ENCODE peak calls at places on chromosomes 16 and 17, in five cellular contexts. One of them, this sample, is unnamed.

GRCh38 chr17:82619641-82620040 is 28.6 kb downstream of the WDR45B start:
- DNase-seq in omental fat pad: no peak
- DNase-seq in cardiac fibroblast: no peak
- DNase-seq in epithelial cell of esophagus: no peak
- DNase-seq in tibial artery: no peak
- DNase-seq in this sample: no peak

GRCh38 chr17:15123593-15124590 is 141.2 kb downstream of the PMP22 start:
- DNase-seq in omental fat pad: no peak
- DNase-seq in cardiac fibroblast: no peak
- DNase-seq in epithelial cell of esophagus: no peak
- DNase-seq in tibial artery: no peak
- DNase-seq in this sample: no peak

GRCh38 chr17:34517406-34517805 is 62.0 kb upstream of the TMEM132E start:
- DNase-seq in omental fat pad: no peak
- DNase-seq in cardiac fibroblast: no peak
- DNase-seq in epithelial cell of esophagus: no peak
- DNase-seq in tibial artery: no peak
- DNase-seq in this sample: no peak

GRCh38 chr17:75131278-75132017 is at the start of gene NT5C:
- DNase-seq in omental fat pad: peak
- DNase-seq in cardiac fibroblast: peak
- DNase-seq in epithelial cell of esophagus: peak
- DNase-seq in tibial artery: peak
- DNase-seq in this sample: peak

GRCh38 chr17:31130286-31131224 is 35.8 kb downstream of the NF1 start:
- DNase-seq in omental fat pad: no peak
- DNase-seq in cardiac fibroblast: no peak
- DNase-seq in epithelial cell of esophagus: no peak
- DNase-seq in tibial artery: no peak
- DNase-seq in this sample: no peak

GRCh38 chr17:61387511-61388305 is 11.9 kb upstream of the TBX2 start:
- DNase-seq in omental fat pad: no peak
- DNase-seq in cardiac fibroblast: no peak
- DNase-seq in epithelial cell of esophagus: no peak
- DNase-seq in tibial artery: no peak
- DNase-seq in this sample: no peak

GRCh38 chr17:4881761-4882555 is 17.4 kb upstream of the C17orf107 start:
- DNase-seq in omental fat pad: peak
- DNase-seq in cardiac fibroblast: peak
- DNase-seq in epithelial cell of esophagus: peak
- DNase-seq in tibial artery: no peak
- DNase-seq in this sample: no peak

GRCh38 chr17:49457564-49458535 is 37.2 kb upstream of the NGFR start:
- DNase-seq in omental fat pad: no peak
- DNase-seq in cardiac fibroblast: no peak
- DNase-seq in epithelial cell of esophagus: no peak
- DNase-seq in tibial artery: no peak
- DNase-seq in this sample: no peak

GRCh38 chr17:67035131-67036083 is 8.9 kb upstream of the CACNG1 start:
- DNase-seq in omental fat pad: no peak
- DNase-seq in cardiac fibroblast: no peak
- DNase-seq in epithelial cell of esophagus: no peak
- DNase-seq in tibial artery: no peak
- DNase-seq in this sample: no peak

GRCh38 chr17:70021726-70022125 is 53.3 kb upstream of the KCNJ16 start:
- DNase-seq in omental fat pad: no peak
- DNase-seq in cardiac fibroblast: no peak
- DNase-seq in epithelial cell of esophagus: peak
- DNase-seq in tibial artery: no peak
- DNase-seq in this sample: no peak

GRCh38 chr16:73176577-73177013 is 128.7 kb upstream of the ZFHX3 start:
- DNase-seq in omental fat pad: no peak
- DNase-seq in cardiac fibroblast: peak
- DNase-seq in epithelial cell of esophagus: peak
- DNase-seq in tibial artery: no peak
- DNase-seq in this sample: no peak

GRCh38 chr16:3952342-3953131 is 72.0 kb upstream of the CREBBP start:
- DNase-seq in omental fat pad: no peak
- DNase-seq in cardiac fibroblast: peak
- DNase-seq in epithelial cell of esophagus: peak
- DNase-seq in tibial artery: peak
- DNase-seq in this sample: no peak

GRCh38 chr16:84975522-84975921 is 35.8 kb downstream of the ZDHHC7 start:
- DNase-seq in omental fat pad: no peak
- DNase-seq in cardiac fibroblast: no peak
- DNase-seq in epithelial cell of esophagus: no peak
- DNase-seq in tibial artery: no peak
- DNase-seq in this sample: no peak

GRCh38 chr17:71180801-71181385 is 939.9 kb upstream of the SOX9 start:
- DNase-seq in omental fat pad: no peak
- DNase-seq in cardiac fibroblast: peak
- DNase-seq in epithelial cell of esophagus: peak
- DNase-seq in tibial artery: no peak
- DNase-seq in this sample: peak

GRCh38 chr16:82793550-82794244 is 166.9 kb downstream of the CDH13 start:
- DNase-seq in omental fat pad: no peak
- DNase-seq in cardiac fibroblast: no peak
- DNase-seq in epithelial cell of esophagus: no peak
- DNase-seq in tibial artery: no peak
- DNase-seq in this sample: no peak

GRCh38 chr16:85600078-85600477 is 13.0 kb upstream of the GSE1 start:
- DNase-seq in omental fat pad: no peak
- DNase-seq in cardiac fibroblast: no peak
- DNase-seq in epithelial cell of esophagus: no peak
- DNase-seq in tibial artery: no peak
- DNase-seq in this sample: no peak

GRCh38 chr17:74212913-74213791 is at the start of gene TTYH2:
- DNase-seq in omental fat pad: peak
- DNase-seq in cardiac fibroblast: peak
- DNase-seq in epithelial cell of esophagus: peak
- DNase-seq in tibial artery: peak
- DNase-seq in this sample: peak

GRCh38 chr17:46198233-46198632 is 5.0 kb upstream of the KANSL1 start:
- DNase-seq in omental fat pad: no peak
- DNase-seq in cardiac fibroblast: no peak
- DNase-seq in epithelial cell of esophagus: no peak
- DNase-seq in tibial artery: no peak
- DNase-seq in this sample: no peak

GRCh38 chr17:82021728-82022309 is 859 bp downstream of the CENPX start:
- DNase-seq in omental fat pad: no peak
- DNase-seq in cardiac fibroblast: no peak
- DNase-seq in epithelial cell of esophagus: no peak
- DNase-seq in tibial artery: no peak
- DNase-seq in this sample: no peak

DNA sequence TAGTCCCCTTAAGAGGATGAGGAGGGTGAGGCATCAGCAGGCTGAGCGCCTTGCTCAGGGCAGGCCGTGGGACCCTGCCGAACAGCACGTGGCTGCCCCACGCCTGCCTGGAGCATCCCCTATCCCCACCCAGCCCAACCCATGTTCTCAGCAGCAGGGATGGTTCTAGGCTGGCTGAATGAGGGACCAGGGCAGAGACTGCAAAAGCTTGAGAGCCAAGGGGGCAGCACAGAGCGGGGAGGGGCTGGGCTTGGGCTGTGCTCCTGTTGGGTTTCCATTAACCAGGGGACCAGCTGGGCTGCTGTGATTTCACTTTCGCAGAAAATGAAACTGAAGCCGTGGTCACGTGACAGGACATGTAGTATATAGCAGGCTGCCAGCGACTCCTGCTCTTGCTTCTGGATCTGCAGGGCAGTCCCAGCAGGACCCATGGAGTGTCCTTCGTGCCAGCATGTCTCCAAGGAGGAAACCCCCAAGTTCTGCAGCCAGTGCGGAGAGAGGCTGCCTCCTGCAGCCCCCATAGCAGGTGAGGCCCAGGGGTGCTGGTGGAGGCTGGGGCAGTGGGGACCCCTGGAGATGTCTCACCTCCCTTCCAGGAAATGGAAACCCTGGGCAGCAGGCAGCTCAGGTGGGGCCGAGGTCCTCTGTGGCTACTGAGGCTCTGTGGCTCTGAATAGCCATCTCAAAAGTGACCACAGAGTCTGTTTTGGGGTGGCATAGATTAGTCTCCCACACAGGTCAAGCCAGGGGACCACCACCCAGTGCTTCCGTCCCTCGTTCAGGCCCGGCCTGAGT is 2.8 kb downstream of the RNF213 start:
- DNase-seq in omental fat pad: peak
- DNase-seq in cardiac fibroblast: peak
- DNase-seq in epithelial cell of esophagus: peak
- DNase-seq in tibial artery: peak
- DNase-seq in this sample: no peak
- TF ChIP-seq CTCF in omental fat pad: no peak
- TF ChIP-seq CTCF in cardiac fibroblast: no peak
- TF ChIP-seq CTCF in epithelial cell of esophagus: no peak
- TF ChIP-seq CTCF in tibial artery: no peak
- TF ChIP-seq CTCF in this sample: no peak

GRCh38 chr17:43021739-43022512 is at the start of gene VAT1:
- DNase-seq in omental fat pad: peak
- DNase-seq in cardiac fibroblast: peak
- DNase-seq in epithelial cell of esophagus: peak
- DNase-seq in tibial artery: peak
- DNase-seq in this sample: peak
- TF ChIP-seq CTCF in omental fat pad: no peak
- TF ChIP-seq CTCF in cardiac fibroblast: no peak
- TF ChIP-seq CTCF in epithelial cell of esophagus: no peak
- TF ChIP-seq CTCF in tibial artery: no peak
- TF ChIP-seq CTCF in this sample: no peak

DNA sequence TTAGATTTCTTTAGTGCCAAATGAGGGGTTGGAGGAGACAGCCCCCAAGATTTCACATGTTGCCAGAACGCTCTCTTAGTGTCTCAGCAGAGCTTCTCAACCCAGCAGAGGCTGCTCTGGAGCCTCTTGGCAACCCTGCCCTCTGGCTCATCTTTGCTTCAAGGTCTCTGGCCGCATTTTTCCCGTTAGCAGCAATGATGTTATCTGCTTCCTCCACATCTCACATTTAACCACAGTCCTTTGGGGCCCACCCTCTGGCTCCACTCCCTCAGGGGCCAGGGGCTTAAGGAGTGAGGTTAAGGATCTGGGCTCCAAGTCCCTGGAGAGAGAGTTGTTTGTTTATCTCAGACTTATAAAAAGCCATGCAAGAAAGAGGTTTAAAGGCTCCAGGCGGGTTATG is 3.3 kb upstream of the XYLT1 start:
- DNase-seq in omental fat pad: no peak
- DNase-seq in cardiac fibroblast: peak
- DNase-seq in epithelial cell of esophagus: no peak
- DNase-seq in tibial artery: no peak
- DNase-seq in this sample: no peak
- TF ChIP-seq CTCF in omental fat pad: no peak
- TF ChIP-seq CTCF in cardiac fibroblast: no peak
- TF ChIP-seq CTCF in epithelial cell of esophagus: no peak
- TF ChIP-seq CTCF in tibial artery: no peak
- TF ChIP-seq CTCF in this sample: no peak

DNA sequence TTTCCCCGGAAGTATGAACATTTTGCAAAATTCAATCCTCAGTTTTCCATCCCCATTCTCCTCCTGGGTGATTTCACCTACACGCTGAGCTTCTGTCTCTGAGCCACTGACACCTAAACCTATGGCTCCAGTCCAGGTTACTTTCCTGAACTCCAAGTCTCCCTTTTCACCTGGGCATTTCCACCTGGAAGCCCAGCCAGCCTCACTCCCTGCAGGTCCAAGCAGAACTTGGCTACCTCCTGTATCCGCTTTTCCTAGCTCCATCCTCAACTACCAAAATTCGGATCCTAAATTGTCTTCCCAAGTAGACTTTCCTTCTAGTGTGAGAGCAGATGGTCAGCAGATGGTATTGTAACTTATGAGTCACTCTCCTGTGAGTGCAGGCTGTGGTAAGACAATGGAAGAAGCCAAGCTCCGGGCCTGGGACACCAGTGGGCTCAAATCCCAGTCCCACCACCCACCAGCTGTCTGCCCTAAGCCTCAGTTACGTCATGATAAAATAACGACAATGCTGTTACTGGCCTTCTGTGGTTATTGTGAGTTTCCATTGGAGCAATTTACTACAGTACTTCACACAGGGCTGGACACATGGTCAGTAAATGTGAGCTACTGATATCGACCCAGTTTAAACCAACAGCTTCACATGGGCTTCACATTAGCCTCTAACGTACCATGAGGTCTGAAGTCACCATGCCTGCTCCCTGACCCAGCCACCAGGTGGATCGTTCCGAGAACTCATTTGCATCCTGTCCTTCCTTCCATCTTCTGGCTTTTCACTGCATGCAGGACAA is 33.3 kb downstream of the PECAM1 start:
- DNase-seq in omental fat pad: no peak
- DNase-seq in cardiac fibroblast: peak
- DNase-seq in epithelial cell of esophagus: peak
- DNase-seq in tibial artery: peak
- DNase-seq in this sample: no peak
- TF ChIP-seq CTCF in omental fat pad: no peak
- TF ChIP-seq CTCF in cardiac fibroblast: peak
- TF ChIP-seq CTCF in epithelial cell of esophagus: no peak
- TF ChIP-seq CTCF in tibial artery: no peak
- TF ChIP-seq CTCF in this sample: no peak

GRCh38 chr17:29807520-29808361 is 122.3 kb downstream of the SSH2 start:
- DNase-seq in omental fat pad: peak
- DNase-seq in cardiac fibroblast: peak
- DNase-seq in epithelial cell of esophagus: peak
- DNase-seq in tibial artery: no peak
- DNase-seq in this sample: peak
- TF ChIP-seq CTCF in omental fat pad: no peak
- TF ChIP-seq CTCF in cardiac fibroblast: peak
- TF ChIP-seq CTCF in epithelial cell of esophagus: peak
- TF ChIP-seq CTCF in tibial artery: peak
- TF ChIP-seq CTCF in this sample: peak

GRCh38 chr16:65068151-65068740 is 53.6 kb downstream of the CDH11 start:
- DNase-seq in omental fat pad: no peak
- DNase-seq in cardiac fibroblast: peak
- DNase-seq in epithelial cell of esophagus: peak
- DNase-seq in tibial artery: no peak
- DNase-seq in this sample: no peak
- TF ChIP-seq CTCF in omental fat pad: no peak
- TF ChIP-seq CTCF in cardiac fibroblast: no peak
- TF ChIP-seq CTCF in epithelial cell of esophagus: no peak
- TF ChIP-seq CTCF in tibial artery: no peak
- TF ChIP-seq CTCF in this sample: no peak

DNA sequence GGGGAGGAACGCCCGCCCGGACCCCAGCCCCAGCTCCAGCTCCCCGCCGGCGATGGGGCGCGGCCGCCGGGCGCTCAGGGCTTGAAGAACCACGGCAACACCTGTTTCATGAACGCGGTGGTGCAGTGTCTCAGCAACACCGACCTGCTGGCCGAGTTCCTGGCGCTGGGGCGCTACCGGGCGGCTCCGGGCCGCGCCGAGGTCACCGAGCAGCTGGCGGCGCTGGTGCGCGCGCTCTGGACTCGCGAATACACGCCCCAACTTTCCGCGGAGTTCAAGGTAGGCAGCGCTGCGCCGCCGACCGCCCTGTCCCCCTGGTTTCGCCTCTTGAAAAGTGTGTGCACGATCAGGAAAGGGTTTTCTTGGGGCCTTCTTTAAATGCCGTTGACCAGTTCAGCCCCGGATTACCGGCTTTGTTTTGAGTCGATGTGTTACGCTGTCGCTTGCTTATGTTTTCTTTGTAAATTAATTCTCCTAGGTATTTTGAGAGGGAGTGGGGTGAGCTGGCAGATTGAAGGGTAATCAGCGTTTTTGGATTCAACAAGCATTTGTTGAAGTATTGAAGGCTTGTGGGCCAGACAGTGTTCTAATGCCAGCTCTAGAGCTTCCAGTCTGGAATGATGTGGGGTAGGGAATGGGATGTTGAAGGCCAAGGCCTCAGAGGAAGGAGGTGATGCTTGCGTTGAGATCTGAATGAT is 690 bp downstream of the USP43 start:
- DNase-seq in omental fat pad: no peak
- DNase-seq in cardiac fibroblast: no peak
- DNase-seq in epithelial cell of esophagus: peak
- DNase-seq in tibial artery: no peak
- DNase-seq in this sample: no peak
- TF ChIP-seq CTCF in omental fat pad: no peak
- TF ChIP-seq CTCF in cardiac fibroblast: no peak
- TF ChIP-seq CTCF in epithelial cell of esophagus: no peak
- TF ChIP-seq CTCF in tibial artery: no peak
- TF ChIP-seq CTCF in this sample: no peak